ENCODE peak calls at places on chromosomes 4 and X, in seven cellular contexts. U is T-cell; D is activated CD8-positive, alpha-beta T cell treated with anti-CD3 and anti-CD28 coated beads, Interleukin-2, amount 10 ng/mL, durations not matched to agents 7 days and 5 days; E is stimulated activated naive CD8-positive, alpha-beta T cell treated with anti-CD3 and anti-CD28 coated beads, Interleukin-15, Interleukin-2, amounts not matched to agents 100 U/mL and 50 U/mL, for 24 hours; N is GDM1; T is stimulated activated CD8-positive, alpha-beta memory T cell treated with anti-CD3 and anti-CD28 coated beads, Interleukin-12 subunit alpha, Interleukin-12 subunit beta, amount 100 ng/mL, for 1 hour; F is breast epithelium. O is an unnamed sample.
A peak's percentile ranks its signal among the peaks of the same experiment; 100 is the strongest.

GRCh38 chr4:83217721-83218522 is 66.7 kb downstream of the COQ2 start:
- DNase-seq in U (peak; percentile 65), D (peak; percentile 86), E (peak; percentile 49), N (peak; percentile 68), T (peak; percentile 32), F (no peak), O (peak; percentile 50)

GRCh38 chr4:73723029-73723428 is 17.3 kb upstream of the CXCL8 start:
- DNase-seq in U (no peak), D (no peak), E (no peak), N (no peak), T (no peak), F (no peak), O (no peak)

GRCh38 chrX:153732406-153732805 is 7.8 kb downstream of the ABCD1 start:
- DNase-seq in U (no peak), D (no peak), E (no peak), N (no peak), T (no peak), F (no peak), O (no peak)

GRCh38 chr4:2762048-2762447 is 5.9 kb upstream of the TNIP2 start:
- DNase-seq in U (no peak), D (no peak), E (no peak), N (no peak), T (no peak), F (no peak), O (no peak)

GRCh38 chrX:24305905-24306304 is 8.0 kb downstream of the SUPT20HL2 start:
- DNase-seq in U (no peak), D (no peak), E (no peak), N (no peak), T (no peak), F (no peak), O (no peak)

GRCh38 chr4:104967034-104967401 is 179.7 kb upstream of the TET2 start:
- DNase-seq in U (no peak), D (peak; percentile 29), E (no peak), N (no peak), T (no peak), F (peak; percentile 81), O (no peak)

GRCh38 chr4:86977621-86978184 is 42.9 kb downstream of the AFF1 start:
- DNase-seq in U (no peak), D (no peak), E (peak; percentile 6), N (no peak), T (no peak), F (peak; percentile 23), O (no peak)

GRCh38 chr4:141684785-141685184 is 48.4 kb downstream of the IL15 start:
- DNase-seq in U (no peak), D (no peak), E (no peak), N (no peak), T (no peak), F (no peak), O (no peak)

GRCh38 chrX:109954333-109954732 is 48.6 kb upstream of the TMEM164 start:
- DNase-seq in U (no peak), D (no peak), E (no peak), N (no peak), T (no peak), F (no peak), O (no peak)

GRCh38 chr4:133493776-133494175 is 344.7 kb downstream of the PCDH10 start:
- DNase-seq in U (no peak), D (no peak), E (no peak), N (no peak), T (no peak), F (no peak), O (no peak)

GRCh38 chr4:165204462-165204830 is 2.9 kb upstream of the KLHL2 start:
- DNase-seq in U (no peak), D (no peak), E (peak; percentile 21), N (peak; percentile 32), T (no peak), F (no peak), O (no peak)

GRCh38 chr4:81255524-81255923 is 40.5 kb upstream of the PRKG2 start:
- DNase-seq in U (no peak), D (no peak), E (no peak), N (no peak), T (no peak), F (no peak), O (no peak)

GRCh38 chrX:136909119-136909705 is 28.7 kb upstream of the RBMX start:
- DNase-seq in U (peak; percentile 66), D (peak; percentile 79), E (peak; percentile 79), N (peak; percentile 85), T (peak; percentile 60), F (peak; percentile 69), O (peak; percentile 72)

GRCh38 chr4:19694829-19695228 is 556.9 kb upstream of the SLIT2 start:
- DNase-seq in U (no peak), D (no peak), E (no peak), N (no peak), T (no peak), F (no peak), O (no peak)

GRCh38 chr4:94458682-94459081 is 6.9 kb downstream of the PDLIM5 start:
- DNase-seq in U (no peak), D (no peak), E (no peak), N (no peak), T (no peak), F (no peak), O (no peak)

GRCh38 chr4:186932631-186933150 is 209.0 kb upstream of the FAT1 start:
- DNase-seq in U (no peak), D (no peak), E (no peak), N (no peak), T (no peak), F (no peak), O (no peak)

GRCh38 chrX:9464435-9465371 is at the start of gene TBL1X:
- DNase-seq in U (no peak), D (peak; percentile 58), E (peak; percentile 70), N (peak; percentile 19), T (peak; percentile 24), F (peak; percentile 21), O (peak; percentile 29)

GRCh38 chrX:153925739-153926593 is at the start of gene ARHGAP4:
- DNase-seq in U (no peak), D (peak; percentile 60), E (peak; percentile 66), N (peak; percentile 64), T (no peak), F (no peak), O (peak; percentile 26)

GRCh38 chr4:156889616-156890594 is 81.7 kb downstream of the PDGFC start:
- DNase-seq in U (no peak), D (no peak), E (no peak), N (no peak), T (no peak), F (no peak), O (no peak)

GRCh38 chr4:154073107-154073817 is 284.4 kb upstream of the SFRP2 start:
- DNase-seq in U (no peak), D (no peak), E (peak; percentile 5), N (no peak), T (no peak), F (no peak), O (no peak)

GRCh38 chr4:10951306-10951705 is 266.7 kb upstream of the CLNK start:
- DNase-seq in U (no peak), D (no peak), E (no peak), N (no peak), T (no peak), F (no peak), O (no peak)

GRCh38 chrX:150693782-150694574 is 782 bp downstream of the MTMR1 start:
- DNase-seq in U (peak; percentile 50), D (peak; percentile 87), E (peak; percentile 77), N (no peak), T (no peak), F (peak; percentile 87), O (peak; percentile 52)

GRCh38 chrX:153351981-153352380 is 18.0 kb downstream of the ZNF275 start:
- DNase-seq in U (no peak), D (no peak), E (no peak), N (no peak), T (no peak), F (no peak), O (no peak)

GRCh38 chrX:119693032-119693995 is at the start of gene SEPTIN6:
- DNase-seq in U (peak; percentile 84), D (peak; percentile 91), E (peak; percentile 83), N (peak; percentile 94), T (peak; percentile 60), F (peak; percentile 36), O (peak; percentile 84)

GRCh38 chr4:3114377-3114776 is 39.9 kb downstream of the HTT start:
- DNase-seq in U (no peak), D (no peak), E (no peak), N (no peak), T (no peak), F (no peak), O (no peak)

GRCh38 chrX:29241831-29242230 is 654.6 kb downstream of the IL1RAPL1 start:
- DNase-seq in U (no peak), D (no peak), E (no peak), N (no peak), T (no peak), F (no peak), O (no peak)

GRCh38 chr4:10040049-10040892 is 19.0 kb upstream of the SLC2A9 start:
- DNase-seq in U (no peak), D (no peak), E (no peak), N (no peak), T (no peak), F (no peak), O (no peak)

GRCh38 chrX:87664381-87664780 is 146.8 kb downstream of the KLHL4 start:
- DNase-seq in U (no peak), D (no peak), E (no peak), N (no peak), T (no peak), F (no peak), O (no peak)

GRCh38 chr4:7358100-7358735 is 76.5 kb downstream of the PSAPL1 start:
- DNase-seq in U (no peak), D (no peak), E (no peak), N (no peak), T (no peak), F (peak; percentile 61), O (no peak)

GRCh38 chr4:171983935-171984805 is 171.0 kb downstream of the GALNTL6 start:
- DNase-seq in U (no peak), D (no peak), E (no peak), N (no peak), T (no peak), F (no peak), O (no peak)

GRCh38 chrX:129872524-129872923 is 28.8 kb upstream of the ZDHHC9 start:
- DNase-seq in U (no peak), D (no peak), E (no peak), N (no peak), T (no peak), F (no peak), O (no peak)

GRCh38 chr4:89914609-89915008 is 20.0 kb downstream of the MMRN1 start:
- DNase-seq in U (no peak), D (no peak), E (no peak), N (no peak), T (no peak), F (no peak), O (no peak)

GRCh38 chr4:146522862-146523205 is 1.1 kb upstream of the SLC10A7 start:
- DNase-seq in U (no peak), D (peak; percentile 26), E (no peak), N (no peak), T (no peak), F (no peak), O (no peak)

GRCh38 chr4:152540293-152540674 is 4.4 kb upstream of the FBXW7 start:
- DNase-seq in U (no peak), D (no peak), E (no peak), N (no peak), T (no peak), F (no peak), O (no peak)

GRCh38 chrX:56232221-56233082 is at the start of gene KLF8:
- DNase-seq in U (no peak), D (peak; percentile 57), E (peak; percentile 44), N (no peak), T (no peak), F (peak; percentile 43), O (no peak)

GRCh38 chr4:173332963-173333657 is 1.0 kb downstream of the HMGB2 start:
- DNase-seq in U (no peak), D (no peak), E (peak; percentile 19), N (no peak), T (no peak), F (no peak), O (peak; percentile 15)

GRCh38 chr4:3486556-3487270 is 23.6 kb downstream of the DOK7 start:
- DNase-seq in U (no peak), D (peak; percentile 33), E (no peak), N (no peak), T (no peak), F (no peak), O (no peak)

GRCh38 chr4:38189445-38189844 is 229.2 kb downstream of the PTTG2 start:
- DNase-seq in U (no peak), D (no peak), E (peak; percentile 20), N (no peak), T (no peak), F (no peak), O (no peak)